ENCODE peak calls at places on chromosomes 3 and 15, in five cellular contexts. W is SIG-M5, D is GM13976, T is NCI-H748 treated with DMSO at 0.1 percent for 48 hours, B is aorta. J is an unnamed sample.

GRCh38 chr3:6799264-6799915 is 61.5 kb upstream of the GRM7 start:
- DNase-seq in W (no peak), D (peak), T (no peak), B (no peak), J (no peak)

GRCh38 chr3:48034000-48034516 is 17.8 kb upstream of the MAP4 start:
- DNase-seq in W (no peak), D (peak), T (no peak), B (no peak), J (no peak)

GRCh38 chr15:67296684-67297083 is 42.1 kb downstream of the IQCH start:
- DNase-seq in W (no peak), D (no peak), T (no peak), B (no peak), J (no peak)

GRCh38 chr3:42377681-42378080 is 32.7 kb downstream of the LYZL4 start:
- DNase-seq in W (no peak), D (no peak), T (no peak), B (no peak), J (no peak)

GRCh38 chr3:87710028-87710427 is 348.8 kb downstream of the CGGBP1 start:
- DNase-seq in W (no peak), D (no peak), T (no peak), B (no peak), J (no peak)

GRCh38 chr3:172182797-172183196 is 143.4 kb downstream of the FNDC3B start:
- DNase-seq in W (no peak), D (no peak), T (no peak), B (no peak), J (no peak)

GRCh38 chr3:129663045-129663446 is 56.6 kb upstream of the PLXND1 start:
- DNase-seq in W (no peak), D (no peak), T (no peak), B (no peak), J (no peak)

GRCh38 chr15:51134416-51135199 is 39.9 kb upstream of the TNFAIP8L3 start:
- DNase-seq in W (no peak), D (no peak), T (no peak), B (no peak), J (no peak)

GRCh38 chr15:70152070-70152480 is 54.4 kb upstream of the TLE3 start:
- DNase-seq in W (no peak), D (no peak), T (no peak), B (no peak), J (peak)

GRCh38 chr3:125375950-125376679 is 990 bp upstream of the ZNF148 start:
- DNase-seq in W (no peak), D (no peak), T (peak), B (no peak), J (no peak)

GRCh38 chr15:64892850-64893403 is 18.8 kb upstream of the ANKDD1A start:
- DNase-seq in W (no peak), D (no peak), T (no peak), B (no peak), J (no peak)

GRCh38 chr15:46251873-46252272 is 617.0 kb downstream of the SQOR start:
- DNase-seq in W (no peak), D (no peak), T (peak), B (no peak), J (no peak)

GRCh38 chr15:69508659-69509058 is 56.0 kb downstream of the RPLP1 start:
- DNase-seq in W (no peak), D (no peak), T (no peak), B (no peak), J (peak)

J was measured in posterior vena cava.